ENCODE peak calls at places on chromosomes 1 and 21, in ten cellular contexts. O, W, K, C, Z, U, F, Y, E and M are unnamed samples.

GRCh38 chr1:231684333-231685244 is 58.0 kb downstream of the DISC1 start:
- DNase-seq in C (peak; percentile 22), Z (no peak), W (no peak), K (no peak), F (no peak), U (no peak), E (no peak), O (no peak), Y (no peak), M (no peak)

GRCh38 chr21:44686000-44686781 is 4.2 kb upstream of the KRTAP12-1 start:
- DNase-seq in K (no peak), U (no peak), E (no peak), Y (no peak), W (no peak), Z (peak; percentile 36), O (no peak), C (no peak), F (no peak), M (peak; percentile 53)

GRCh38 chr1:43975249-43975961 is 645 bp downstream of the ATP6V0B start:
- DNase-seq in Z (peak; percentile 39), Y (peak; percentile 85), F (no peak), U (peak; percentile 90), E (peak; percentile 65), C (no peak), K (peak; percentile 86), O (no peak), W (no peak), M (peak; percentile 91)

GRCh38 chr1:21622466-21623315 is 46.5 kb downstream of the RAP1GAP start:
- DNase-seq in Y (no peak), O (no peak), C (no peak), K (no peak), U (no peak), W (no peak), E (no peak), F (no peak), Z (no peak), M (peak; percentile 83)

GRCh38 chr1:181114574-181115366 is 26.3 kb downstream of the IER5 start:
- DNase-seq in E (no peak), F (no peak), W (no peak), C (no peak), Y (no peak), U (no peak), Z (no peak), O (no peak), K (no peak), M (no peak)

GRCh38 chr1:205809942-205810345 is 3.1 kb downstream of the SLC41A1 start:
- DNase-seq in C (no peak), K (no peak), E (no peak), W (no peak), Y (no peak), O (no peak), U (no peak), F (no peak), Z (no peak), M (no peak)

GRCh38 chr1:165854101-165854845 is 26.9 kb downstream of the UCK2 start:
- DNase-seq in E (peak; percentile 38), O (peak; percentile 96), C (peak; percentile 95), W (peak; percentile 87), Y (no peak), Z (peak; percentile 35), F (no peak), U (no peak), K (no peak), M (no peak)

GRCh38 chr21:40672602-40673001 is 174.4 kb downstream of the DSCAM start:
- DNase-seq in F (no peak), Z (no peak), O (no peak), E (no peak), W (no peak), U (no peak), K (no peak), C (no peak), Y (no peak), M (no peak)

GRCh38 chr1:77948841-77949424 is 29.9 kb downstream of the FUBP1 start:
- DNase-seq in E (peak; percentile 33), O (peak; percentile 31), W (peak; percentile 51), U (no peak), Y (no peak), F (no peak), K (no peak), C (peak; percentile 42), Z (peak; percentile 44), M (no peak)

GRCh38 chr21:42537106-42537742 is 23.6 kb downstream of the SLC37A1 start:
- DNase-seq in C (no peak), O (no peak), U (no peak), Y (peak; percentile 14), W (no peak), E (no peak), F (no peak), Z (peak; percentile 66), K (no peak), M (peak; percentile 44)

GRCh38 chr21:41630917-41631316 is 123.0 kb upstream of the TMPRSS2 start:
- DNase-seq in E (no peak), U (peak; percentile 69), F (no peak), Z (no peak), Y (no peak), K (no peak), W (no peak), O (no peak), C (no peak), M (peak; percentile 49)

GRCh38 chr1:212213754-212214153 is 71.5 kb upstream of the PPP2R5A start:
- DNase-seq in Y (no peak), W (no peak), E (no peak), F (no peak), Z (no peak), K (no peak), U (no peak), O (no peak), C (no peak), M (no peak)

GRCh38 chr1:28792644-28793121 is 19.3 kb upstream of the OPRD1 start:
- DNase-seq in O (no peak), K (no peak), U (no peak), Y (no peak), Z (no peak), W (no peak), C (no peak), E (no peak), F (no peak), M (no peak)

GRCh38 chr1:206933333-206933945 is 11.7 kb upstream of the FCMR start:
- DNase-seq in O (no peak), W (no peak), C (no peak), Y (no peak), F (no peak), E (no peak), U (no peak), K (peak; percentile 76), Z (peak; percentile 83), M (peak; percentile 74)

GRCh38 chr1:152623203-152623844 is 421 bp upstream of the LCE3A start:
- DNase-seq in Y (no peak), F (no peak), K (no peak), C (no peak), W (no peak), U (no peak), O (no peak), E (no peak), Z (peak; percentile 26), M (no peak)
- H3K4me3 ChIP-seq in Y (no peak overlapping the region), F (no peak overlapping the region), K (no peak overlapping the region), C (no peak overlapping the region), W (no peak overlapping the region), U (no peak overlapping the region), O (no peak overlapping the region), E (no peak overlapping the region), Z (no peak overlapping the region), M (no peak overlapping the region)

GRCh38 chr21:46287541-46287940 is 1.4 kb downstream of the YBEY start:
- DNase-seq in W (no peak), K (no peak), C (no peak), U (no peak), E (no peak), O (no peak), Z (no peak), Y (no peak), F (no peak), M (no peak)
- H3K4me3 ChIP-seq in W (no peak overlapping the region), K (no peak overlapping the region), C (no peak overlapping the region), U (no peak overlapping the region), E (no peak overlapping the region), O (no peak overlapping the region), Z (peak overlapping the region; percentile 96), Y (no peak overlapping the region), F (peak overlapping the region; percentile 93), M (peak overlapping the region; percentile 80)

GRCh38 chr1:111512132-111512874 is 8.9 kb upstream of the ADORA3 start:
- DNase-seq in Z (no peak), K (no peak), E (no peak), U (no peak), Y (no peak), F (no peak), W (no peak), O (no peak), C (no peak), M (peak; percentile 66)
- H3K4me3 ChIP-seq in Z (no peak overlapping the region), K (no peak overlapping the region), E (no peak overlapping the region), U (no peak overlapping the region), Y (no peak overlapping the region), F (no peak overlapping the region), W (no peak overlapping the region), O (no peak overlapping the region), C (no peak overlapping the region), M (no peak overlapping the region)

GRCh38 chr1:26912147-26912490 is 1.7 kb downstream of the NR0B2 start:
- DNase-seq in U (no peak), W (no peak), C (no peak), Y (no peak), E (no peak), Z (no peak), K (no peak), F (no peak), O (no peak), M (no peak)
- H3K4me3 ChIP-seq in U (no peak overlapping the region), W (no peak overlapping the region), C (no peak overlapping the region), Y (no peak overlapping the region), E (peak overlapping the region; percentile 59), Z (no peak overlapping the region), K (no peak overlapping the region), F (no peak overlapping the region), O (no peak overlapping the region), M (peak overlapping the region; percentile 40)

GRCh38 chr1:2546515-2547209 is 9.5 kb upstream of the TNFRSF14 start:
- DNase-seq in O (peak; percentile 52), W (peak; percentile 56), Y (peak; percentile 93), K (peak; percentile 90), Z (peak; percentile 95), E (peak; percentile 86), U (peak; percentile 90), F (peak; percentile 47), C (peak; percentile 61), M (peak; percentile 94)

GRCh38 chr1:2544093-2544874 is 11.9 kb upstream of the TNFRSF14 start:
- DNase-seq in Y (no peak), Z (no peak), U (no peak), E (no peak), C (no peak), W (no peak), F (no peak), O (no peak), K (no peak), M (no peak)

GRCh38 chr1:2543543-2544092 is 12.6 kb upstream of the TNFRSF14 start:
- DNase-seq in U (no peak), K (no peak), W (no peak), Y (no peak), O (no peak), Z (peak; percentile 18), F (no peak), C (peak; percentile 27), E (no peak), M (no peak)

GRCh38 chr1:2545754-2546514 is 10.2 kb upstream of the TNFRSF14 start:
- DNase-seq in C (peak; percentile 66), U (peak; percentile 96), W (peak; percentile 48), Z (peak; percentile 95), F (peak; percentile 66), K (peak; percentile 93), Y (peak; percentile 96), O (peak; percentile 51), E (peak; percentile 91), M (peak; percentile 97)

GRCh38 chr1:2544875-2545638 is 11.1 kb upstream of the TNFRSF14 start:
- DNase-seq in O (no peak), Z (peak; percentile 26), F (no peak), K (no peak), Y (no peak), U (no peak), E (no peak), C (no peak), W (no peak), M (no peak)
- H3K4me3 ChIP-seq in O (no peak overlapping the region), Z (no peak overlapping the region), F (no peak overlapping the region), K (no peak overlapping the region), Y (no peak overlapping the region), U (no peak overlapping the region), E (no peak overlapping the region), C (no peak overlapping the region), W (no peak overlapping the region), M (no peak overlapping the region)